ENCODE peak calls at places on chromosomes 12 and 14, in six cellular contexts. O is K562, P is H1, F is HepG2, W is GM12878, V is SK-N-SH. D is an unnamed sample. For H3K4me1, the result is how much of the 10 kb centered on the place peaks cover.

GRCh38 chr14:100640481-100641273 is 53.5 kb upstream of the BEGAIN start:
- DNase-seq in V (no peak), O (no peak), P (no peak), W (peak), F (no peak), D (no peak)

GRCh38 chr12:121214171-121214777 is 4.3 kb downstream of the P2RX4 start:
- DNase-seq in O (no peak), W (no peak), V (no peak), P (no peak), F (no peak), D (no peak)

GRCh38 chr14:23376477-23377200 is at the start of gene CMTM5:
- DNase-seq in V (no peak), W (no peak), O (no peak), P (peak), F (no peak), D (no peak)

GRCh38 chr14:30521899-30522736 is 36.8 kb upstream of the G2E3 start:
- DNase-seq in P (no peak), V (peak), F (peak), O (peak), W (peak), D (peak)

GRCh38 chr14:71266994-71267636 is 359.9 kb downstream of the PCNX1 start:
- DNase-seq in W (peak), O (no peak), V (no peak), F (no peak), P (no peak), D (no peak)

GRCh38 chr12:58502236-58502635 is 418.1 kb downstream of the LRIG3 start:
- DNase-seq in F (no peak), V (no peak), W (no peak), O (no peak), P (no peak), D (no peak)

GRCh38 chr12:7832059-7832696 is 40.5 kb downstream of the SLC2A14 start:
- DNase-seq in W (no peak), P (no peak), O (peak), F (peak), V (peak), D (peak)

GRCh38 chr12:105561981-105562726 is 231.7 kb downstream of the C12orf75 start:
- DNase-seq in V (no peak), W (no peak), O (no peak), F (no peak), P (no peak), D (peak)

GRCh38 chr12:6044082-6044481 is 80.4 kb downstream of the VWF start:
- DNase-seq in P (no peak), V (peak), F (no peak), W (no peak), O (no peak), D (no peak)

GRCh38 chr12:12387521-12387920 is 30.6 kb downstream of the BORCS5 start:
- DNase-seq in O (peak), F (no peak), V (no peak), P (no peak), W (no peak), D (no peak)

GRCh38 chr12:31325524-31325875 is 450 bp downstream of the SINHCAF start:
- DNase-seq in V (no peak), W (no peak), F (no peak), P (no peak), O (no peak), D (no peak)

GRCh38 chr12:109738878-109739665 is 25.4 kb downstream of the FAM222A start:
- DNase-seq in V (peak), O (no peak), F (no peak), P (no peak), W (no peak), D (no peak)

GRCh38 chr12:1835178-1836131 is 15.1 kb downstream of the LRTM2 start:
- DNase-seq in O (no peak), V (no peak), W (no peak), P (no peak), F (no peak), D (no peak)

GRCh38 chr14:70002589-70003240 is 123.5 kb downstream of the SMOC1 start:
- DNase-seq in P (no peak), O (no peak), W (no peak), F (peak), V (no peak), D (no peak)

GRCh38 chr12:53502983-53503728 is 2.1 kb downstream of the TARBP2 start:
- DNase-seq in W (no peak), P (no peak), O (no peak), F (no peak), V (no peak), D (no peak)

GRCh38 chr12:12807970-12808702 is 5.0 kb upstream of the DDX47 start:
- DNase-seq in W (peak), P (no peak), O (no peak), F (no peak), V (no peak), D (no peak)

GRCh38 chr12:98592825-98593322 is 612 bp upstream of the SLC25A3 start:
- DNase-seq in F (no peak), W (no peak), P (no peak), O (peak), V (peak), D (no peak)

GRCh38 chr12:108825205-108825950 is 32.0 kb downstream of the SSH1 start:
- DNase-seq in P (no peak), F (no peak), O (no peak), V (no peak), W (peak), D (no peak)

GRCh38 chr14:36944307-36945010 is 227.9 kb downstream of the SLC25A21 start:
- DNase-seq in W (no peak), V (no peak), F (no peak), P (no peak), O (peak), D (no peak)

GRCh38 chr12:21774358-21775129 is at the start of gene KCNJ8:
- DNase-seq in V (peak), W (no peak), O (peak), F (no peak), P (peak), D (no peak)

GRCh38 chr12:130778776-130779175 is 60.3 kb downstream of the STX2 start:
- DNase-seq in F (no peak), O (no peak), V (no peak), W (no peak), P (no peak), D (no peak)

GRCh38 chr14:98555440-98555839 is 716.6 kb downstream of the BCL11B start:
- DNase-seq in O (no peak), P (no peak), F (no peak), V (no peak), W (no peak), D (no peak)

GRCh38 chr14:100348779-100349708 is 25.9 kb downstream of the SLC25A47 start:
- DNase-seq in V (no peak), O (no peak), F (no peak), P (no peak), W (no peak), D (no peak)

GRCh38 chr12:108646597-108647190 is 13.0 kb upstream of the SELPLG start:
- DNase-seq in P (no peak), W (no peak), V (no peak), F (no peak), O (no peak), D (no peak)

GRCh38 chr14:59585891-59586554 is 9.4 kb upstream of the CCDC175 start:
- DNase-seq in V (no peak), P (no peak), O (no peak), W (no peak), F (no peak), D (no peak)

GRCh38 chr12:120599672-120600537 is 18.7 kb upstream of the POP5 start:
- DNase-seq in V (no peak), O (no peak), F (no peak), P (peak), W (no peak), D (no peak)

GRCh38 chr14:90585106-90585505 is 188.3 kb downstream of the CALM1 start:
- DNase-seq in V (no peak), O (no peak), F (no peak), W (no peak), P (no peak), D (no peak)

GRCh38 chr12:106082216-106083175 is 56.3 kb downstream of the NUAK1 start:
- DNase-seq in W (no peak), P (no peak), O (no peak), V (no peak), F (no peak), D (no peak)

GRCh38 chr14:35159742-35160409 is 37.5 kb downstream of the PRORP start:
- DNase-seq in O (peak), V (no peak), F (peak), W (no peak), P (no peak), D (peak)

GRCh38 chr12:82019533-82019932 is 260.4 kb upstream of the PPFIA2 start:
- DNase-seq in F (no peak), W (no peak), V (no peak), O (no peak), P (no peak), D (no peak)

GRCh38 chr12:96422192-96422591 is 22.0 kb upstream of the CDK17 start:
- DNase-seq in V (no peak), O (no peak), F (no peak), P (no peak), W (no peak), D (no peak)

GRCh38 chr12:28601659-28602058 is 411.4 kb downstream of the CCDC91 start:
- DNase-seq in V (no peak), W (no peak), P (no peak), O (no peak), F (no peak), D (no peak)

GRCh38 chr12:3564411-3564810 is 73.4 kb downstream of the PRMT8 start:
- DNase-seq in V (no peak), W (no peak), O (no peak), P (no peak), F (no peak), D (no peak)

GRCh38 chr12:61993734-61994345 is 266.4 kb upstream of the USP15 start:
- DNase-seq in W (no peak), V (no peak), P (no peak), F (peak), O (peak), D (peak)

GRCh38 chr12:53190108-53190729 is 9.5 kb upstream of the CSAD start:
- DNase-seq in V (peak), P (peak), O (peak), F (peak), W (no peak), D (peak)

GRCh38 chr14:101704140-101704539 is 57.4 kb upstream of the PPP2R5C start:
- DNase-seq in F (no peak), P (no peak), O (no peak), W (no peak), V (no peak), D (no peak)

GRCh38 chr12:113070117-113070906 is 13.8 kb downstream of the DTX1 start:
- DNase-seq in F (no peak), O (no peak), V (no peak), W (no peak), P (no peak), D (no peak)

GRCh38 chr14:85607571-85608219 is 77.8 kb downstream of the FLRT2 start:
- DNase-seq in V (no peak), O (no peak), W (no peak), P (no peak), F (no peak), D (no peak)

GRCh38 chr12:52798671-52799497 is 3.0 kb upstream of the KRT3 start:
- DNase-seq in P (no peak), O (no peak), W (no peak), F (no peak), V (no peak), D (peak)

GRCh38 chr14:77104393-77104792 is 6.3 kb downstream of the CIPC start:
- DNase-seq in P (no peak), V (no peak), F (no peak), O (no peak), W (no peak), D (no peak)

GRCh38 chr14:77105118-77105517 is 7.1 kb downstream of the CIPC start:
- DNase-seq in F (no peak), W (no peak), V (no peak), P (no peak), O (no peak), D (no peak)

GRCh38 chr14:77102154-77102553 is 4.1 kb downstream of the CIPC start:
- DNase-seq in V (no peak), F (no peak), W (no peak), P (no peak), O (no peak), D (no peak)

GRCh38 chr14:77103954-77104353 is 5.9 kb downstream of the CIPC start:
- DNase-seq in V (no peak), W (no peak), O (no peak), P (no peak), F (no peak), D (no peak)

DNA sequence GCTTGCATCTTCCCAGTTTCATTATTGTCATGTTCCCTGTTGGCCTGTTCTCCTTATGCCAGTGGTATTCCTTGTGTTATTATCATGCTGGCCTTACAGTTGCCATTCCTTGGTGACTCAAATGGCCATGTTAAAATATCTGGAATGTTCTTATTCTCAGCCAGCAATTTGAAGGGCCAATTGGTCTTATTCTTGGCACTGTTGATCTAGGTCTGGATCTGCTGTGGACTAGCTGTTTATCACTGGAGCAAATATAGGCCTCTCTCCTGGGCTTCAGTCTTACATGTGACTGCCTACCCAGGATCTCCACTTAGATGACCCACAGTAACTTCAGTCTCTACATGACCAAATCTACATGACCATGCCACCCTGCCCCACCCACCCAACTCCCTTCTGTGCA is 5.4 kb downstream of the CIPC start:
- DNase-seq in W (no peak), P (no peak), V (no peak), F (no peak), O (no peak), D (no peak)
- H3K4me1 ChIP-seq in W (under half), P (under half), V (under half), F (under half), O (under half), D (under half)

GRCh38 chr12:64826234-64826633 is 1.8 kb downstream of the TBC1D30 start:
- DNase-seq in W (peak), P (peak), O (peak), F (no peak), V (peak), D (no peak)
- TF ChIP-seq JUND in W (no peak), P (no peak), O (no peak), F (no peak), V (no peak), D (no peak)

GRCh38 chr14:62081012-62081612 is 318.9 kb downstream of the SNAPC1 start:
- DNase-seq in F (no peak), V (no peak), W (peak), P (no peak), O (no peak), D (no peak)

GRCh38 chr14:62077676-62078261 is 315.5 kb downstream of the SNAPC1 start:
- DNase-seq in P (no peak), F (no peak), V (no peak), W (peak), O (no peak), D (no peak)

GRCh38 chr14:62076368-62076767 is 314.1 kb downstream of the SNAPC1 start:
- DNase-seq in F (no peak), P (no peak), W (no peak), V (no peak), O (no peak), D (no peak)

GRCh38 chr14:62076825-62077660 is 314.8 kb downstream of the SNAPC1 start:
- DNase-seq in V (no peak), O (no peak), F (no peak), P (no peak), W (no peak), D (no peak)

GRCh38 chr14:62079035-62079434 is 316.8 kb downstream of the SNAPC1 start:
- DNase-seq in P (no peak), W (no peak), F (no peak), O (no peak), V (no peak), D (no peak)
- H3K4me1 ChIP-seq in P (under half), W (half or more), F (under half), O (under half), V (under half), D (under half)

GRCh38 chr14:67003009-67003753 is 186.1 kb upstream of the GARIN2 start:
- DNase-seq in P (no peak), W (no peak), O (no peak), V (no peak), F (no peak), D (no peak)

GRCh38 chr14:66999978-67000377 is 189.3 kb upstream of the GARIN2 start:
- DNase-seq in P (no peak), W (no peak), O (no peak), F (peak), V (no peak), D (no peak)

GRCh38 chr14:66992776-66993175 is 196.5 kb upstream of the GARIN2 start:
- DNase-seq in F (peak), O (no peak), V (no peak), W (no peak), P (no peak), D (no peak)

GRCh38 chr14:66993512-66993911 is 195.7 kb upstream of the GARIN2 start:
- DNase-seq in P (no peak), W (no peak), V (no peak), F (no peak), O (no peak), D (no peak)

DNA sequence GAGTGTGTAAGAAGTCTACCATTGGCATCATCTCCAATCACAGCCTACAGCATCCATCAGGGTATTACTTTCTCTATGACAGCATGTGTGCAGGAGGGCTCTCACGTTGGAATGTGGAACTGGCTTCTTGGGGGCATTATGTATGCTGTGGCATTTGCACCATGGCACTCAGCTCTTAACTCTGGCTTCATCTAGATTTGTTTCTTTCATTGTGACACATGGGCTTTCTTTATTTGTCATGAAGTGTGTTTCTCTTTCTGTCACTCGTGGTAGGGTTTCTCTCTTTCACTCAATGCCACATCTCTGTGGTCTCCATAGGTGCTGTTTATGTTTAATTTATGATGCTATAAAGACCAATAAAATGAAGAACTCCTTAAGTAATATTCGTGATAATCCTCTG is 191.2 kb upstream of the GARIN2 start:
- DNase-seq in V (no peak), F (no peak), P (no peak), O (no peak), W (no peak), D (no peak)
- TF ChIP-seq JUND in V (no peak), F (no peak), P (no peak), O (no peak), W (no peak), D (no peak)

GRCh38 chr12:49809369-49810158 is 18.6 kb downstream of the NCKAP5L start:
- DNase-seq in O (no peak), V (no peak), P (no peak), F (no peak), W (no peak), D (no peak)
- H3K4me1 ChIP-seq in O (under half), V (under half), P (under half), F (under half), W (under half), D (under half)

GRCh38 chr14:80212025-80212402 is 710 bp upstream of the DIO2 start:
- DNase-seq in O (no peak), W (no peak), P (no peak), V (no peak), F (no peak), D (no peak)
- TF ChIP-seq JUND in O (no peak), W (no peak), P (no peak), V (no peak), F (no peak), D (no peak)